ENCODE peak calls at places on chromosomes 6 and 20, in five cellular contexts. L is AG08396; Y is GM03348; C is ELR; D is stimulated activated CD8-positive, alpha-beta memory T cell treated with anti-CD3 and anti-CD28 coated beads, Interleukin-2, amount 100 ng/mL, for 48 hours. M is an unnamed sample.

GRCh38 chr6:15621203-15622044 is 41.4 kb downstream of the DTNBP1 start:
- DNase-seq in C (peak), Y (no peak), D (no peak), L (no peak), M (peak)

GRCh38 chr6:170165085-170165484 is 125.8 kb downstream of the DLL1 start:
- DNase-seq in L (no peak), C (no peak), D (no peak), Y (no peak), M (no peak)

GRCh38 chr6:32692019-32692418 is 25.6 kb upstream of the HLA-DQB1 start:
- DNase-seq in L (no peak), Y (no peak), D (peak), C (peak), M (no peak)

GRCh38 chr6:2980465-2980855 is 9.1 kb upstream of the SERPINB6 start:
- DNase-seq in C (no peak), Y (no peak), D (no peak), L (no peak), M (no peak)

GRCh38 chr6:46015119-46015968 is at the start of gene CLIC5:
- DNase-seq in D (peak), L (peak), C (no peak), Y (peak), M (peak)

GRCh38 chr6:14361297-14361696 is 243.7 kb downstream of the CD83 start:
- DNase-seq in C (no peak), D (no peak), L (no peak), Y (no peak), M (no peak)

GRCh38 chr20:36275441-36276189 is 30.5 kb upstream of the DLGAP4 start:
- DNase-seq in L (no peak), Y (no peak), C (no peak), D (no peak), M (no peak)

GRCh38 chr20:49790077-49790798 is 22.4 kb upstream of the SLC9A8 start:
- DNase-seq in L (no peak), C (peak), Y (peak), D (no peak), M (no peak)